ENCODE peak calls at places on chromosomes 5 and 9, in five cellular contexts. S is psoas muscle, W is astrocyte of the cerebellum, A is colonic mucosa, F is gastrocnemius medialis. P is an unnamed sample.

GRCh38 chr5:50593681-50594080 is 72.8 kb upstream of the PARP8 start:
- DNase-seq in S (no peak), W (no peak), A (no peak), F (no peak), P (no peak)

GRCh38 chr5:93461751-93462150 is 119.3 kb downstream of the NR2F1-AS1 start:
- DNase-seq in S (no peak), W (peak; percentile 9), A (no peak), F (no peak), P (peak; percentile 31)

GRCh38 chr5:10307206-10308148 is at the start of gene CMBL:
- DNase-seq in S (peak; percentile 71), W (no peak), A (peak; percentile 87), F (no peak), P (no peak)

GRCh38 chr5:2006971-2007291 is 124.2 kb upstream of the IRX4 start:
- DNase-seq in S (no peak), W (no peak), A (no peak), F (no peak), P (no peak)

GRCh38 chr5:133200256-133200655 is 148.4 kb downstream of the HSPA4 start:
- DNase-seq in S (no peak), W (no peak), A (no peak), F (no peak), P (no peak)

GRCh38 chr9:693460-694390 is 147.8 kb upstream of the DMRT1 start:
- DNase-seq in S (peak; percentile 66), W (peak; percentile 80), A (peak; percentile 44), F (peak; percentile 74), P (peak; percentile 55)

GRCh38 chr5:172726966-172727365 is 44.0 kb downstream of the DUSP1 start:
- DNase-seq in S (no peak), W (no peak), A (no peak), F (no peak), P (no peak)

GRCh38 chr5:67032921-67033664 is 163.5 kb downstream of the CD180 start:
- DNase-seq in S (no peak), W (no peak), A (no peak), F (no peak), P (peak; percentile 40)

GRCh38 chr5:138466900-138467710 is 1.8 kb downstream of the EGR1 start:
- DNase-seq in S (no peak), W (no peak), A (no peak), F (no peak), P (peak; percentile 18)

GRCh38 chr5:60101561-60101960 is 208.0 kb upstream of the PDE4D start:
- DNase-seq in S (no peak), W (no peak), A (no peak), F (no peak), P (no peak)

GRCh38 chr9:12595400-12595799 is 97.8 kb upstream of the TYRP1 start:
- DNase-seq in S (no peak), W (no peak), A (no peak), F (no peak), P (no peak)

GRCh38 chr5:168298949-168299348 is 7.5 kb downstream of the WWC1 start:
- DNase-seq in S (no peak), W (no peak), A (no peak), F (no peak), P (no peak)

GRCh38 chr5:109743770-109744212 is 54.1 kb downstream of the MAN2A1 start:
- DNase-seq in S (no peak), W (peak; percentile 77), A (no peak), F (no peak), P (peak; percentile 87)

GRCh38 chr5:109739741-109740140 is 50.0 kb downstream of the MAN2A1 start:
- DNase-seq in S (no peak), W (no peak), A (no peak), F (no peak), P (no peak)

GRCh38 chr5:109741390-109741789 is 51.7 kb downstream of the MAN2A1 start:
- DNase-seq in S (no peak), W (no peak), A (no peak), F (no peak), P (no peak)

GRCh38 chr5:109743041-109743531 is 53.4 kb downstream of the MAN2A1 start:
- DNase-seq in S (no peak), W (no peak), A (no peak), F (no peak), P (no peak)

GRCh38 chr5:109740329-109740728 is 50.6 kb downstream of the MAN2A1 start:
- DNase-seq in S (no peak), W (peak; percentile 37), A (no peak), F (no peak), P (no peak)
- H3K4me3 ChIP-seq in S (no peak overlapping the region), W (no peak overlapping the region), A (no peak overlapping the region), F (no peak overlapping the region), P (no peak overlapping the region)

GRCh38 chr5:55701462-55702103 is 10.5 kb downstream of the SLC38A9 start:
- DNase-seq in S (no peak), W (no peak), A (no peak), F (no peak), P (no peak)
- TF ChIP-seq CTCF in S (no peak), W (no peak), A (no peak), F (no peak), P (no peak)

DNA sequence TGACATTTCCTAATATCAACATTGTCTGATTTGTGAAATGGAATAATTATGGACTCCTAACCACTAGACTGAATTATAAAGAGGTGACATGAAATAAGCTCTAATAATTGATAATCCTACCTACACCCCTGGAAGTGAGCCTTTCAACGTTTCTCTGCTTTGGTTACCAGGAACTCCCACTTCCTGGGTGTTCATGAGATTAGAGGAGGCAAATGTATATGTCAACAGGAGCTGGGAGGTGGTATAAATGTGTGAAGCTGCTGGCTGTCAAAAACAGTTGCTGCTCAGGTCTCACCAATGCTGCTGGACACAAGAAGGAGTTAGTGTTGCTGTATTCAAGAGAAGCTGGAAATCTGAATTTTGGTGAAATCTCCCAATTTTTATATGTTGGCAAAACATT is 96.8 kb downstream of the CAMK4 start:
- DNase-seq in S (no peak), W (no peak), A (no peak), F (no peak), P (no peak)
- H3K4me3 ChIP-seq in S (no peak overlapping the region), W (no peak overlapping the region), A (no peak overlapping the region), F (no peak overlapping the region), P (no peak overlapping the region)

DNA sequence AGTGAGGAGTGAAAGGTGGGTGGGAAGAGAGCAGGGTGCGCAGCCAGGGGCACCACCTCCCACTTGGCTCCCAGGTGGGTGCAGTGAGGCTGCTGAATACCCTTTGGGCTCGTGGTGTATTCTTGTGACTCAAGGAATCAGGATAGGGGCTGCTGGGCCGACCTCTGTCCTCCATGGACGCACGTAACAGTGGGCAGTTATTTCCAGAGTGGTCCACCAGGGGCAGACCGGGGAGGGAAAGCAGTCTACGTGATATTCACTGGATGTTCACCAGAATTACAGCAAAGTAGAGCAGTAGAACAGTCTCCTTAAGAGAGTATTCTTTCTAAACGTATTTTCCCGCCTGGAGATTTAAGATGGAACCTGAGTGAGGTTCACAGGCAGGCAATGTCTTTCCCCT is 88.5 kb downstream of the SYK start:
- DNase-seq in S (no peak), W (no peak), A (no peak), F (no peak), P (no peak)
- TF ChIP-seq CTCF in S (no peak), W (no peak), A (no peak), F (no peak), P (no peak)

GRCh38 chr5:95817430-95817829 is 5.1 kb downstream of the GLRX start:
- DNase-seq in S (peak; percentile 75), W (no peak), A (peak; percentile 73), F (peak; percentile 56), P (no peak)
- H3K4me3 ChIP-seq in S (peak overlapping the region; percentile 95), W (no peak overlapping the region), A (peak overlapping the region; percentile 13), F (peak overlapping the region; percentile 75), P (no peak overlapping the region)

DNA sequence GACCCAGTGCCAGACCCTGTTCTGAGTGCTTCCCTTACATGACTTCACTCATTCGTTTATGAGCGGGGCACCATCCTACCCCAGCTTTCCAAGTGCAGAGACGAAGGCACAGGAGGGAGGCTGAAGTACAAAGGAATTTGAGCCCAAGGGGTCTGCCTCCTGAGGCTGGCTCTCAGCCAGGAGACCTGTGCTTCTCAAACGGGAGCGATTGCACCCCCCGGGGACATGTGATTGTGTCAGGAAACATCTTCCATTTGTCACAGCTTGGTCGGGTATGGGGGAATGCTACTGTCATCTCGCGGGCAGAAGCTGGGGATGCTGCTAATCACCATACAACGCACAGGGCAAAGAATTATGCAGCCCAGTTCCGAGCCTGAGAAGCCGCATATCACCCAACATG is 23.9 kb downstream of the ADCY2 start:
- DNase-seq in S (no peak), W (no peak), A (no peak), F (no peak), P (no peak)
- TF ChIP-seq CTCF in S (no peak), W (no peak), A (no peak), F (no peak), P (no peak)